ENCODE peak calls at places on chromosome 22, in ten cellular contexts. M, L, K, D, H, Y, O, B, R and Q are unnamed samples.

GRCh38 chr22:42061041-42061440 is 9.6 kb downstream of the NAGA start:
- DNase-seq in M (no peak), K (no peak), L (no peak), D (no peak), O (no peak), R (peak; percentile 8), H (no peak), Y (no peak), B (no peak), Q (no peak)

GRCh38 chr22:27791494-27792241 is 9.9 kb downstream of the MN1 start:
- DNase-seq in R (no peak), B (no peak), L (no peak), Y (no peak), K (no peak), M (no peak), H (no peak), O (no peak), D (no peak), Q (no peak)

GRCh38 chr22:41367039-41367679 is 14.6 kb upstream of the TEF start:
- DNase-seq in K (peak; percentile 89), B (peak; percentile 58), O (no peak), D (peak; percentile 96), Y (peak; percentile 80), H (peak; percentile 91), L (peak; percentile 99), R (peak; percentile 98), M (no peak), Q (no peak)

GRCh38 chr22:30325065-30325720 is 1.5 kb downstream of the TBC1D10A start:
- DNase-seq in M (no peak), K (peak; percentile 65), L (peak; percentile 51), O (no peak), Y (no peak), H (peak; percentile 74), B (peak; percentile 30), R (peak; percentile 48), D (no peak), Q (no peak)

GRCh38 chr22:49969751-49970527 is 9.4 kb downstream of the PIM3 start:
- DNase-seq in O (peak; percentile 29), R (peak; percentile 26), D (no peak), Y (no peak), K (no peak), L (peak; percentile 48), B (no peak), M (peak; percentile 33), H (no peak), Q (no peak)

GRCh38 chr22:23712256-23712655 is 21.4 kb downstream of the RGL4 start:
- DNase-seq in Y (no peak), O (no peak), D (no peak), B (no peak), H (no peak), K (no peak), L (no peak), M (no peak), R (no peak), Q (no peak)

GRCh38 chr22:11360632-11361031 is 4167.4 kb upstream of the OR11H1 start:
- DNase-seq in O (no peak), M (no peak), R (no peak), Y (no peak), B (no peak), L (no peak), H (no peak), K (no peak), D (no peak), Q (no peak)

GRCh38 chr22:39999144-39999757 is 4.5 kb downstream of the FAM83F start:
- DNase-seq in D (no peak), M (no peak), K (peak; percentile 43), O (no peak), Y (peak; percentile 60), L (no peak), R (no peak), B (no peak), H (no peak), Q (no peak)

GRCh38 chr22:49977578-49977977 is 17.0 kb downstream of the PIM3 start:
- DNase-seq in R (no peak), B (no peak), M (peak; percentile 5), H (no peak), O (no peak), D (no peak), Y (peak; percentile 1), L (no peak), K (no peak), Q (no peak)

GRCh38 chr22:42920101-42920820 is 63.2 kb upstream of the ARFGAP3 start:
- DNase-seq in M (no peak), H (no peak), Y (no peak), R (no peak), B (no peak), O (no peak), K (no peak), D (no peak), L (no peak), Q (no peak)

GRCh38 chr22:17107547-17107810 is 13.7 kb downstream of the TMEM121B start:
- DNase-seq in B (no peak), H (no peak), R (no peak), O (no peak), L (no peak), M (no peak), K (no peak), D (no peak), Y (no peak), Q (no peak)

GRCh38 chr22:17105143-17106129 is 15.7 kb downstream of the TMEM121B start:
- DNase-seq in O (no peak), Y (peak; percentile 21), M (no peak), R (no peak), D (no peak), L (no peak), K (no peak), H (no peak), B (no peak), Q (no peak)

GRCh38 chr22:17106161-17106784 is 14.9 kb downstream of the TMEM121B start:
- DNase-seq in M (no peak), K (no peak), B (peak; percentile 60), D (no peak), R (no peak), O (no peak), L (no peak), H (no peak), Y (peak; percentile 86), Q (peak; percentile 60)

GRCh38 chr22:17108256-17109112 is 12.7 kb downstream of the TMEM121B start:
- DNase-seq in R (no peak), L (peak; percentile 21), H (no peak), D (no peak), B (no peak), O (no peak), K (no peak), Y (peak; percentile 2), M (no peak), Q (no peak)

DNA sequence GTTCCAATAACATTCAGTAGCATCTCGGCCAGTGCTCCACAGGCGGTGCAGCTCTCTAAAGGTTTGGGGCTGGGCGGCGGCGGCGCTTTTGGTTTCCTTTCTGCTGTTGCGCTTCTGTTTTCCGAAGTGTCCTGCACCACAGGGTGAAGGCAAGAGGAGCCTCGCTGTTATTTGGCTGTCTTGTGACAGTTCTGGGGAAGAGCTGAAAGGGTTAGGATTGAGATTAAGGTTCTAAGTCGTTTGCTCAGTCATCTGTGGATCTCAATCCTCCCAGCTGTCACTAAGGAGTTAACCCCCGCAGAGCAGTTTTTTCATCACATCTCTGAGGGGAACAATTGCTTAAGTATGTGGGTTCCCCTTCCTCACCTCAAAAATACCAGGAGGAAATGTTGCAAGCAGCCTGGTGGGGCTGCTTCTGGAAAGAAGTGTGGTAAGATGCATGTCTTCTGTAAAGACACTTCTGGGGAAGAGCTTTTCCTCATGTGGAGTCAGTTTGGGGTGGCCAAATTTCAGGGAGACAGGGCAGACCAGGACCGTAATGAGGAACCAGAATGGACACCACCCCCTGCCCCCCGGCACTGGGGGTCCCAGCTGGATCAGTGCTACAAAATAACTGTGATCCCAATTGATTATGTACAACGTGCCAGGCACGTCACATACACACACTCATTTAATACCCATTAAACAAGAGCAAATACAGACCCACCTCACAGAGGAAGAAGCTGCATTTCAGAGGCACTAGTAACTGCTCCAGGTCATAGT is 14.2 kb downstream of the TMEM121B start:
- DNase-seq in Y (peak; percentile 98), M (no peak), D (no peak), R (no peak), H (no peak), L (no peak), K (no peak), O (no peak), B (no peak), Q (peak; percentile 80)
- TF ChIP-seq CTCF in Y (no peak), M (no peak), D (no peak), R (no peak), H (no peak), L (no peak), K (no peak), O (no peak), B (no peak), Q (no peak)

DNA sequence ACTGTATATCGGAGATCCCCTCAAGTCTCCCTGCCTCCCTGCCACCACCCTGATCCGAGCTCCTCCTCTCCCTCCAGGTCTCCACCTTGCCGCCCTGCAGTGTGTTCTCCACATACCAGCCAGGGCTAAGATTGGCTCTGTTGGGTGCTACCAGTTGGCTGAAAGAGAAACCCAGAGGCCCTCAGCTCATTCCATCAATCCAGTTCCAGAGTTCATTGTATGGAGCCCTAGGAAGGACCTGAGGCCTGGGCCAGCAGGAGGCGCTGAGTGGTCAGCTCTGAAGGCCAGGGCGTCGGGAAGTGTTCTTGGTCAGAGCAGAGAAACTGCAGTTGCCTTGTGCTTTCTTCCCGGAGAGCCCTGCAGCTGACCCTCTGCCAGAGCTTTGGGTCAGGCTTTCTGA is 2.2 kb upstream of the TOP3B start:
- DNase-seq in O (no peak), R (no peak), L (no peak), B (peak; percentile 86), H (no peak), M (no peak), D (no peak), Y (peak; percentile 40), K (no peak), Q (peak; percentile 49)
- TF ChIP-seq CTCF in O (no peak), R (no peak), L (no peak), B (peak; percentile 75), H (no peak), M (peak; percentile 64), D (no peak), Y (peak; percentile 27), K (no peak), Q (peak; percentile 39)

DNA sequence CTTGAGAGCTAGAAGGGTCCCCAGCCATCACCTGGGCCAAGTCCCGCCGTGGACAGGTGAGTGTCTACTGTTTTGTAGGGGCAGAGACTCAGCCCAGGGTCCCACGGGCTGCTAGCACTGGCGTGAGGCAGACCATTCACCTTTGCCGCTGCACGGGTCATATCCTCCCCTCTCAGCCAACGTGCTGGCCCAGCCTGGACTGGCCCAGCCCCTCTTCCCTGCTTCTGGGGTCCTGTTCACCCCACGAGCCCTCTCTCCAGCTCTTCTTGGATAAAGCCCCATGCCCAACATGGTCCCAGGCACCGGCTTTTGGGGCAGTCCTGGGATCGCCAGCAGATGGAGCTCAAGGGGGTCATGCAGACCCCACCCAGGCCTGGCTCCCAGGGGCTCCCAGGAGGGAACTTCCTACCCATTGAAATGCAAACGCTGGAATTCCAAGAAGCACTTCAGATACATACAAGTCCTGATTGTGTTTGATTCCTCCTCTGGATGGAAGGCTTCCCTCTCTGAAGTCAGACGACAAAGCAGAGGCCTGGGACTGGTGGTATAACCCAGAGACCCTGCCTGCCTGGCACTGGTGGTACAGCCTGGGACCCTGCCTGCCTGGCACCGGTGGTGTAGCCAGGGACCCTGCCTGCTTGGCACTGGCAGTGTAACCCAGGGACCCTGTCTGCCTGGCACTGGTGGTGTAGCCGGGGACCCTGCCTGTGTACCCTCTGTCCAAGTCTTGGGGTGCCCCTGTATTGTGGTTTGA is 8.9 kb upstream of the SEPTIN5 start:
- DNase-seq in B (peak; percentile 98), M (no peak), L (no peak), R (no peak), D (no peak), K (no peak), O (no peak), Y (no peak), H (no peak), Q (no peak)
- TF ChIP-seq CTCF in B (peak; percentile 81), M (no peak), L (no peak), R (no peak), D (no peak), K (no peak), O (no peak), Y (peak; percentile 24), H (no peak), Q (no peak)

GRCh38 chr22:45351956-45352355 is 42.2 kb downstream of the FAM118A start:
- DNase-seq in M (no peak), B (no peak), L (no peak), H (no peak), R (no peak), O (no peak), K (no peak), Y (no peak), D (no peak), Q (no peak)
- TF ChIP-seq CTCF in M (no peak), B (no peak), L (no peak), H (no peak), R (no peak), O (no peak), K (no peak), Y (no peak), D (no peak), Q (no peak)